ENCODE peak calls at places on chromosomes 7 and 10, in seven cellular contexts. U, O, F, M, R, K and S are unnamed samples.

GRCh38 chr7:17371656-17372524 is 73.4 kb downstream of the AHR start:
- DNase-seq in O (no peak), F (peak; percentile 98), U (peak; percentile 97), K (no peak), M (no peak), R (no peak), S (no peak)

GRCh38 chr10:51029172-51029641 is 45.1 kb upstream of the PRKG1 start:
- DNase-seq in M (no peak), K (no peak), O (no peak), U (peak; percentile 79), F (no peak), R (no peak), S (no peak)

GRCh38 chr10:44860811-44861751 is 50.1 kb upstream of the TMEM72 start:
- DNase-seq in K (peak; percentile 55), R (no peak), M (peak; percentile 13), U (peak; percentile 97), F (peak; percentile 64), O (no peak), S (no peak)

GRCh38 chr7:28093617-28094232 is 86.9 kb downstream of the JAZF1 start:
- DNase-seq in M (peak; percentile 55), F (peak; percentile 58), K (peak; percentile 98), U (peak; percentile 80), R (peak; percentile 74), O (peak; percentile 67), S (no peak)

GRCh38 chr7:55898287-55898686 is 11.0 kb downstream of the ZNF713 start:
- DNase-seq in F (no peak), K (no peak), M (no peak), U (no peak), R (no peak), O (no peak), S (no peak)

GRCh38 chr10:77490512-77490911 is 147.1 kb downstream of the KCNMA1 start:
- DNase-seq in F (no peak), O (no peak), R (no peak), K (no peak), U (no peak), M (no peak), S (no peak)

GRCh38 chr7:14687777-14688176 is 214.8 kb downstream of the DGKB start:
- DNase-seq in F (no peak), U (no peak), O (no peak), M (no peak), R (no peak), K (no peak), S (no peak)

GRCh38 chr7:20030417-20030816 is 186.8 kb downstream of the MACC1 start:
- DNase-seq in M (no peak), U (peak; percentile 5), O (no peak), F (peak; percentile 27), K (no peak), R (no peak), S (no peak)

GRCh38 chr7:87231243-87231642 is 11.7 kb upstream of the TMEM243 start:
- DNase-seq in O (no peak), R (no peak), M (peak; percentile 84), K (no peak), U (no peak), F (no peak), S (no peak)

GRCh38 chr10:112404612-112405011 is 30.7 kb downstream of the ACSL5 start:
- DNase-seq in U (peak; percentile 18), O (no peak), R (no peak), F (peak; percentile 92), M (no peak), K (no peak), S (no peak)

GRCh38 chr10:91880310-91880709 is 29.0 kb downstream of the FGFBP3 start:
- DNase-seq in K (peak; percentile 68), R (no peak), O (no peak), U (peak; percentile 14), M (no peak), F (peak; percentile 78), S (no peak)

GRCh38 chr10:95236068-95236903 is 42.2 kb downstream of the ACSM6 start:
- DNase-seq in M (no peak), O (no peak), F (peak; percentile 83), K (no peak), R (no peak), U (peak; percentile 82), S (no peak)

GRCh38 chr7:33776791-33777190 is 128.5 kb upstream of the BMPER start:
- DNase-seq in U (peak; percentile 80), O (no peak), F (no peak), K (no peak), M (no peak), R (no peak), S (no peak)

GRCh38 chr7:33775790-33776189 is 129.5 kb upstream of the BMPER start:
- DNase-seq in R (no peak), K (no peak), O (no peak), F (no peak), M (no peak), U (no peak), S (no peak)

GRCh38 chr7:33778195-33778594 is 127.1 kb upstream of the BMPER start:
- DNase-seq in K (no peak), F (no peak), M (no peak), O (no peak), R (no peak), U (no peak), S (no peak)

GRCh38 chr7:33773053-33773452 is 132.3 kb upstream of the BMPER start:
- DNase-seq in U (peak; percentile 88), R (no peak), K (no peak), M (no peak), F (no peak), O (no peak), S (no peak)

DNA sequence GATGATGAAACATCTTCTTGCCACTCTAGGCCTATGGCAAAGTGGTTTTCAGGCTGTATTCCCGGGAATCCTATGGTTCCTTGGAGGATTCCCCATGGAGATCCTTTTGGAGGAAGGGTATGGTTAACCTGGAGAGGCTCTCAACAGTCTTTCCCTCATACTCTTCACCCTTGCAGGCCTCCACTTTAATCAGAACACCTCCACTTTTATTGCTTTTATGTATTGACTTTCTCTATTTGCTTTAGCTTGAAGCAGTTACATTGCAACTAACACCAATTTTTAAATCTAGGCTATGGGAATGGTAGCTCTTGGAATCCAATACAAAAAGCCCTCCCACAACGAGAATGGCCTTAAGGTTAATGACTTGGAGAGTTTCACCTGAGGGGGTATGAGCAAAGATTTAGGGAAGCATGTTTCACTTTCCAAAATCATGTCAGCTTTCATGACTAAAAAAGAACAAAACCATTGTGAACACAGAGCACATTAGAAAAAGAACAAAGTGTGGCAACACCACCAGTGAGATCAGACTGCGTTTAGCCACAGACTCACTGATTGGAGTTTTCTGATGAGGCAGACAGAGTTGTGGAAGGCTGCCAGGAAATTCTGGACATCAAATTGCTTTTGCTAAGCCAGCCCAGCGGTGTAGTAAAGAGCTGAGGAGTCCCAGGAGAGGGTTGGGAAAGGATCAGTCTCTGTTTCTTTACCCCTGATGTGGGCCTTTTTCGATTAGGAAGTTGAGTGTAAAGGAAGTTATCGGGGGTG is 130.4 kb upstream of the BMPER start:
- DNase-seq in U (peak; percentile 15), F (no peak), R (peak; percentile 20), M (peak; percentile 53), O (no peak), K (no peak), S (no peak)
- H3K27ac ChIP-seq in U (no peak overlapping the region), F (no peak overlapping the region), R (no peak overlapping the region), M (peak overlapping the region; percentile 41), O (no peak overlapping the region), K (no peak overlapping the region), S (no peak overlapping the region)

DNA sequence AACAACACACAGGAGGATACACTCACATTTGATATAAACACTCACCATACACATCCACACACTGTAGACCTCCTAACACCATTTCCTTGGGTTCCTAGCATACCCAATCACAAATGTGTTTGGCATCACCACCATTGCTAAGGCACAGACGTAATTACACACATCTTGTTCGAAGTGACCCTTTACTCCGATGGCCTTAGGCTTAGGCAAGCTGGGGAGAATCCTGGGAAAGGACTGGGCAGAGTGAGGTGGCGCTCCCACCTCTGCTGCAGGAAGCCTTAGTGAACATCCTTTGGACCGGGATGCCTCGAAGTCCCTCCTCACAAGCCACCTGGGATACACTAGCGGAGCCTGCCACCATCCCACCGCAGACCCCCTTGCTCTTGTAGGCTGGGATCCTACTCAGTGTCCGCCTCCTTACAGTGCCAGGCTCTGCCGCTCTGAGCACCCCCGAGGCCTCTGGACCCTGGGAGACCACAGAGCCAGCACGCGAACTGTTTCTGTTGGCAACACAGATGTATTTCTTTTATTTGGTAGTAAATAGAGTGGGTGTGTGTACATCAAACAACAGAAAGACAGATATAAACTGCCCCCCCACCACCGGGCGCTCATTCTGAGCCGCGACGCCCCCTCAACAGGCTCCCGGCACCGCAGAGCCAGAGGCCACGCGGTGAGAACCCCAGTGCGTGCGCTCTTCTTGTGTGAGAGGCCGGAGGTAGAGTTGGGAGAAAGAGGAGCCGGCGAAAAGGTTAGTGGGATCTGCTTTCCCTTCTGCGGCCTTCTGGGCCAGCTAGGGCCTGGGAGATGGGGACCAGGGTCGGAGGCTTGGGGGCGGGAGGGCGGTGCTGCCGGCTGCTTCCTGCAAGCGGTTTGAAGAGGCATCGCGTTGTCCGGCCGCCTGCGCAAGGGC is 5.9 kb upstream of the HMX2 start:
- DNase-seq in R (no peak), F (no peak), M (no peak), O (no peak), K (peak; percentile 53), U (no peak), S (no peak)
- H3K27me3 ChIP-seq in R (peaks cover 100% of the 10 kb centered on the region), F (peaks cover 7% of the 10 kb centered on the region), M (peaks cover 100% of the 10 kb centered on the region), O (peaks cover 99% of the 10 kb centered on the region), K (peaks cover 100% of the 10 kb centered on the region), U (peaks cover 96% of the 10 kb centered on the region), S (peaks cover 41% of the 10 kb centered on the region)

GRCh38 chr7:128234475-128234874 is 6.6 kb upstream of the LEP start:
- DNase-seq in K (no peak), M (no peak), O (no peak), R (no peak), U (no peak), F (no peak), S (no peak)

GRCh38 chr7:128240696-128241386 is at the start of gene LEP:
- DNase-seq in F (no peak), R (no peak), U (no peak), K (no peak), M (no peak), O (no peak), S (no peak)

GRCh38 chr7:128235469-128235868 is 5.6 kb upstream of the LEP start:
- DNase-seq in U (no peak), F (no peak), K (peak; percentile 80), R (no peak), M (no peak), O (no peak), S (no peak)

GRCh38 chr7:128233471-128233870 is 7.6 kb upstream of the LEP start:
- DNase-seq in R (no peak), F (no peak), M (no peak), U (no peak), K (no peak), O (no peak), S (no peak)

GRCh38 chr7:128236924-128237586 is 4.0 kb upstream of the LEP start:
- DNase-seq in U (peak; percentile 92), R (no peak), F (peak; percentile 90), K (no peak), M (no peak), O (no peak), S (no peak)
- H3K27ac ChIP-seq in U (peak overlapping the region; percentile 57), R (no peak overlapping the region), F (peak overlapping the region; percentile 36), K (no peak overlapping the region), M (no peak overlapping the region), O (no peak overlapping the region), S (no peak overlapping the region)

DNA sequence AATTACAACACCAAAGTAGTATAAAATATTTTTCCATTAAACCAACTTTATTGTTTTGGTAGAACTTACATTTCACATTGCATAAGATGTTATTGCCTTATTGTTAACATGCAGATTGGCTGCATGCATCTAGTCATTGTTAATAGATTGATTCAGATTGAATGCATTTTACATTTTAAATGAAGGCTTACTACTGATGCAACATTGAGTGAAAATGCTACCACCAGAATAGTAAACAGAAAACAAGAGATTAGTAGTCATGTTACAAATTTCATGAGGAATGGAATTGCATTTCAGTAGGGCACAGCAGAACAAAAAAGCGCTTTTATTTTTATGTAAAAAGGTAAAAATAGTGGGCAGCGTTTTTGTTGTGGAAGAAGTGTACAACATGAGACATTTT is 298.3 kb downstream of the ARL4A start:
- DNase-seq in F (no peak), O (no peak), R (no peak), U (no peak), M (no peak), K (no peak), S (no peak)
- H3K27me3 ChIP-seq in F (no peaks in the 10 kb centered on the region), O (no peaks in the 10 kb centered on the region), R (no peaks in the 10 kb centered on the region), U (no peaks in the 10 kb centered on the region), M (no peaks in the 10 kb centered on the region), K (no peaks in the 10 kb centered on the region), S (no peaks in the 10 kb centered on the region)